ENCODE peak calls at places on chromosomes 11 and 22, in seven cellular contexts. One of them, this sample, is unnamed.

GRCh38 chr11:126817096-126817495 is 183.5 kb downstream of the KIRREL3 start:
- DNase-seq in tibial artery: no peak
- DNase-seq in pancreas: no peak
- DNase-seq in A673: no peak
- DNase-seq in heart left ventricle: no peak
- DNase-seq in tibial nerve: no peak
- DNase-seq in body of pancreas: no peak
- DNase-seq in this sample: no peak

GRCh38 chr22:18048441-18048898 is 24.1 kb upstream of the MICAL3 start:
- DNase-seq in tibial artery: no peak
- DNase-seq in pancreas: no peak
- DNase-seq in A673: no peak
- DNase-seq in heart left ventricle: no peak
- DNase-seq in tibial nerve: no peak
- DNase-seq in body of pancreas: no peak
- DNase-seq in this sample: no peak

GRCh38 chr11:126431401-126432064 is 76.0 kb downstream of the ST3GAL4 start:
- DNase-seq in tibial artery: peak; percentile 78
- DNase-seq in pancreas: no peak
- DNase-seq in A673: no peak
- DNase-seq in heart left ventricle: peak; percentile 82
- DNase-seq in tibial nerve: no peak
- DNase-seq in body of pancreas: peak; percentile 44
- DNase-seq in this sample: no peak

GRCh38 chr11:35526370-35526792 is 965 bp upstream of the PAMR1 start:
- DNase-seq in tibial artery: no peak
- DNase-seq in pancreas: no peak
- DNase-seq in A673: peak; percentile 62
- DNase-seq in heart left ventricle: no peak
- DNase-seq in tibial nerve: no peak
- DNase-seq in body of pancreas: no peak
- DNase-seq in this sample: no peak

GRCh38 chr22:17570851-17571631 is 7.7 kb downstream of the SLC25A18 start:
- DNase-seq in tibial artery: peak; percentile 78
- DNase-seq in pancreas: peak; percentile 40
- DNase-seq in A673: peak; percentile 67
- DNase-seq in heart left ventricle: peak; percentile 83
- DNase-seq in tibial nerve: peak; percentile 33
- DNase-seq in body of pancreas: peak; percentile 71
- DNase-seq in this sample: peak; percentile 75

GRCh38 chr11:124482362-124483147 is 37.1 kb upstream of the OR8B8 start:
- DNase-seq in tibial artery: no peak
- DNase-seq in pancreas: no peak
- DNase-seq in A673: peak; percentile 82
- DNase-seq in heart left ventricle: no peak
- DNase-seq in tibial nerve: no peak
- DNase-seq in body of pancreas: no peak
- DNase-seq in this sample: no peak

GRCh38 chr11:118605116-118605867 is 2.1 kb upstream of the PHLDB1 start:
- DNase-seq in tibial artery: peak; percentile 88
- DNase-seq in pancreas: no peak
- DNase-seq in A673: peak; percentile 95
- DNase-seq in heart left ventricle: peak; percentile 88
- DNase-seq in tibial nerve: peak; percentile 75
- DNase-seq in body of pancreas: peak; percentile 66
- DNase-seq in this sample: no peak

GRCh38 chr11:350723-351255 is 18.5 kb upstream of the B4GALNT4 start:
- DNase-seq in tibial artery: no peak
- DNase-seq in pancreas: no peak
- DNase-seq in A673: no peak
- DNase-seq in heart left ventricle: no peak
- DNase-seq in tibial nerve: no peak
- DNase-seq in body of pancreas: no peak
- DNase-seq in this sample: no peak

GRCh38 chr11:96272542-96273306 is 70.3 kb downstream of the MAML2 start:
- DNase-seq in tibial artery: no peak
- DNase-seq in pancreas: peak; percentile 53
- DNase-seq in A673: peak; percentile 66
- DNase-seq in heart left ventricle: no peak
- DNase-seq in tibial nerve: no peak
- DNase-seq in body of pancreas: peak; percentile 63
- DNase-seq in this sample: no peak

GRCh38 chr11:121500275-121500674 is 47.5 kb upstream of the SORL1-AS1 start:
- DNase-seq in tibial artery: no peak
- DNase-seq in pancreas: no peak
- DNase-seq in A673: no peak
- DNase-seq in heart left ventricle: no peak
- DNase-seq in tibial nerve: no peak
- DNase-seq in body of pancreas: no peak
- DNase-seq in this sample: no peak

DNA sequence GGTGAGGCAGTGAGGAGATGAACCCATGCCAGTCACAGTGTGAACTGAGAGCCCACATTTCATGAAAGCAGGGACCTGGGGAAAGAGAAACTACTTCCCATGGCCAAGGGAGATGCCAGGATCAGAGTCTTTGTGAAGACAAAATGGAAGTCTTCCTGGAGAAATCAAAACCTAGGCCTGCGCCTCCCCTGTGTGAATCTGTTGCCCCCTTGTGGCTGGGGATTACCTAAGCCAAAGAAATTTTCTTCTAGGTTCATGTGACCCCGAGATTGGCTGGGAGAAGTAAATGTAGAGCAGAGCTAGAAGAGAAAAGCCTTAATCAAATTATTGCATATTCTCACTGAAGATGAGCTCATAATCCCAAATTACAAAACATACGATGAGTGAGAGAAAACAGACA is 1075.3 kb downstream of the TBC1D22A start:
- DNase-seq in tibial artery: no peak
- DNase-seq in pancreas: peak; percentile 21
- DNase-seq in A673: peak; percentile 45
- DNase-seq in heart left ventricle: no peak
- DNase-seq in tibial nerve: no peak
- DNase-seq in body of pancreas: peak; percentile 14
- DNase-seq in this sample: no peak
- TF ChIP-seq CTCF in tibial artery: no peak
- TF ChIP-seq CTCF in pancreas: no peak
- TF ChIP-seq CTCF in A673: peak; percentile 60
- TF ChIP-seq CTCF in heart left ventricle: peak; percentile 7
- TF ChIP-seq CTCF in tibial nerve: no peak
- TF ChIP-seq CTCF in body of pancreas: peak; percentile 28
- TF ChIP-seq CTCF in this sample: peak; percentile 13

GRCh38 chr11:13260963-13261599 is 16.5 kb upstream of the BMAL1 start:
- DNase-seq in tibial artery: peak; percentile 33
- DNase-seq in pancreas: no peak
- DNase-seq in A673: no peak
- DNase-seq in heart left ventricle: peak; percentile 40
- DNase-seq in tibial nerve: no peak
- DNase-seq in body of pancreas: peak; percentile 18
- DNase-seq in this sample: no peak
- H3K27ac ChIP-seq in tibial artery: peak overlapping the region; percentile 61
- H3K27ac ChIP-seq in pancreas: no peak overlapping the region
- H3K27ac ChIP-seq in A673: no peak overlapping the region
- H3K27ac ChIP-seq in heart left ventricle: peak overlapping the region; percentile 75
- H3K27ac ChIP-seq in tibial nerve: peak overlapping the region; percentile 90
- H3K27ac ChIP-seq in body of pancreas: no peak overlapping the region
- H3K27ac ChIP-seq in this sample: no peak overlapping the region

DNA sequence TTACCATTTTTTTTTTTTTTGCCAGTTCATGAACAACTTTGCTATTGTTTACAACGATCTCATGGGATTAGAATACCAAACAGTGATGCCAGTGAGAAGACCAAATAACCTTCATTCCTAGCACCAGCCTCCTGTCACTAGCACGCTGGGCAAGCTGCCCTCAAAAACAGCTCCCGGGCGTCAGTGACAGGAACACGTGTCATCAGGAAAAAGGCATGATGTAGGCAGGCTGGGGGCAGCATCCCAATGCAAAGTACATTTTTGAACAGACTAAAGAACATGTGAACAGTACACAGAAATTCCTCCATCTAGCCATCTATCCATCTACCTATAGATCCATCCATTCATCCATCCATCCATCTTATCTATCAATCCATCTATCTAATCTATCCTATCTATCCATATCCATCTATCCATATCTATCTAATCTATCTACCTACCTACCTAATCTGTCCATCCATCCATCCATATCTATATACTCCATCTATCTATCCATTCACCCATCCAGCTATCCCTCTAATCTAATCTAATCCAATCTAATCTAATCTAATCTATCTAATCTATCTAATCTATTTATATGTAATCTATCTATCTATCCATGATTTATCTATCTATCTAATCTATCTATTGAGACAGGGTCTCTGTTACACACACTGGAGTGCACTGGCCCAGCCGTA is 378.5 kb downstream of the SHANK2 start:
- DNase-seq in tibial artery: no peak
- DNase-seq in pancreas: no peak
- DNase-seq in A673: no peak
- DNase-seq in heart left ventricle: no peak
- DNase-seq in tibial nerve: no peak
- DNase-seq in body of pancreas: no peak
- DNase-seq in this sample: no peak
- H3K4me3 ChIP-seq in tibial artery: no peak overlapping the region
- H3K4me3 ChIP-seq in pancreas: no peak overlapping the region
- H3K4me3 ChIP-seq in A673: no peak overlapping the region
- H3K4me3 ChIP-seq in heart left ventricle: no peak overlapping the region
- H3K4me3 ChIP-seq in tibial nerve: no peak overlapping the region
- H3K4me3 ChIP-seq in body of pancreas: no peak overlapping the region
- H3K4me3 ChIP-seq in this sample: no peak overlapping the region

DNA sequence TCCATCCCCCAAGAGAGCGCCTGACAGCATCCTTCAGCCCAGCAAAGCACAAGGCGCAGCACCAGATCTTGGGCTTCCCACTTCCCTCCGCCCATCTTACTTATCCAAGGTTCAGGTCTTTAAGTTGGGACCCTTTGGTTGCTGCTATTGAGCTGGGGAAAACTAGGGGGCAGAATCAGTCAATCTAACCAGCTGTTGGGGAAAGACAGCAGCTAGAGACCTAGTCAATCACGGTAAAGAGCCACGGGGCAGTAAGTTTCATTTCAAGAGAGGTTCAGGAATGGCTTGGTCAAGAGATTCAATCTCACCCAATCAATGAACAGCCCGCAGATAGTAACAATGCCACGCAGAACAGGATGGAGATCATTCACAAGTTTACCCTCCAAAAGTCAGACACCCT is 1.7 kb downstream of the ABTB2 start:
- DNase-seq in tibial artery: no peak
- DNase-seq in pancreas: no peak
- DNase-seq in A673: peak; percentile 76
- DNase-seq in heart left ventricle: no peak
- DNase-seq in tibial nerve: no peak
- DNase-seq in body of pancreas: no peak
- DNase-seq in this sample: no peak
- TF ChIP-seq CTCF in tibial artery: no peak
- TF ChIP-seq CTCF in pancreas: no peak
- TF ChIP-seq CTCF in A673: peak; percentile 66
- TF ChIP-seq CTCF in heart left ventricle: no peak
- TF ChIP-seq CTCF in tibial nerve: no peak
- TF ChIP-seq CTCF in body of pancreas: no peak
- TF ChIP-seq CTCF in this sample: no peak

DNA sequence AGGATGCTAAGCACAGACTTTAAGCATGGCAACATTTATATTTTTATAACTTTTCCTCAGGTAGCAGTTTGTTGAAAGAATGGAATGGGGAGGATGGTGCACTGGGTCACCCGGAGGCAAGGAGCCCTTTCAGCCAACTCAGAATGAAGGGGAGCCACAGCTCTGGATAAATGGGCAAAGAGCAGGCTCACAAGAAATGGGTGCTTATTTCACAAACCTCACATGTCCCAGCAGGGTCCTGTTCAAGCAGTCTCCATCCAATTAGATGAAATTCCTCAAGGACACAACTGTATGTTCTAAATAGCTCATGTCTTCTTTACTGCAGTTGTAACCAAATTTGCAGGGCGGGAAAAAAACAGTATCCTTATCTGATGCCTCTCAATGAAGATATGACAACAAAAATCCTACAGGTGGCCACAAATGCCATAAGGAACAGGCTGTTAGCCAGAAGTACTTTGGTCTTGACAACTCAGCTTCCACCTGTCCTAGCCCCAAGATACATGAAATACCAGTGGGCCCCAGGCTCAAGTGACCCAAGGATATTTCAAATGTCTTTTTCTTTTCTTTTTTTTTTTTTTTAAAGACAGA is 48.2 kb downstream of the MAPK1 start:
- DNase-seq in tibial artery: no peak
- DNase-seq in pancreas: no peak
- DNase-seq in A673: no peak
- DNase-seq in heart left ventricle: no peak
- DNase-seq in tibial nerve: no peak
- DNase-seq in body of pancreas: no peak
- DNase-seq in this sample: no peak
- H3K27ac ChIP-seq in tibial artery: no peak overlapping the region
- H3K27ac ChIP-seq in pancreas: no peak overlapping the region
- H3K27ac ChIP-seq in A673: no peak overlapping the region
- H3K27ac ChIP-seq in heart left ventricle: no peak overlapping the region
- H3K27ac ChIP-seq in tibial nerve: peak overlapping the region; percentile 3
- H3K27ac ChIP-seq in body of pancreas: no peak overlapping the region
- H3K27ac ChIP-seq in this sample: no peak overlapping the region

GRCh38 chr22:45455621-45456020 is 42.1 kb downstream of the RIBC2 start:
- DNase-seq in tibial artery: no peak
- DNase-seq in pancreas: no peak
- DNase-seq in A673: no peak
- DNase-seq in heart left ventricle: no peak
- DNase-seq in tibial nerve: no peak
- DNase-seq in body of pancreas: no peak
- DNase-seq in this sample: no peak

GRCh38 chr22:45453764-45454163 is 40.3 kb downstream of the RIBC2 start:
- DNase-seq in tibial artery: no peak
- DNase-seq in pancreas: no peak
- DNase-seq in A673: no peak
- DNase-seq in heart left ventricle: no peak
- DNase-seq in tibial nerve: no peak
- DNase-seq in body of pancreas: no peak
- DNase-seq in this sample: no peak

GRCh38 chr22:45456811-45457210 is 43.3 kb downstream of the RIBC2 start:
- DNase-seq in tibial artery: no peak
- DNase-seq in pancreas: no peak
- DNase-seq in A673: no peak
- DNase-seq in heart left ventricle: no peak
- DNase-seq in tibial nerve: no peak
- DNase-seq in body of pancreas: no peak
- DNase-seq in this sample: no peak

GRCh38 chr22:45454260-45454659 is 40.8 kb downstream of the RIBC2 start:
- DNase-seq in tibial artery: no peak
- DNase-seq in pancreas: no peak
- DNase-seq in A673: no peak
- DNase-seq in heart left ventricle: no peak
- DNase-seq in tibial nerve: no peak
- DNase-seq in body of pancreas: no peak
- DNase-seq in this sample: no peak

DNA sequence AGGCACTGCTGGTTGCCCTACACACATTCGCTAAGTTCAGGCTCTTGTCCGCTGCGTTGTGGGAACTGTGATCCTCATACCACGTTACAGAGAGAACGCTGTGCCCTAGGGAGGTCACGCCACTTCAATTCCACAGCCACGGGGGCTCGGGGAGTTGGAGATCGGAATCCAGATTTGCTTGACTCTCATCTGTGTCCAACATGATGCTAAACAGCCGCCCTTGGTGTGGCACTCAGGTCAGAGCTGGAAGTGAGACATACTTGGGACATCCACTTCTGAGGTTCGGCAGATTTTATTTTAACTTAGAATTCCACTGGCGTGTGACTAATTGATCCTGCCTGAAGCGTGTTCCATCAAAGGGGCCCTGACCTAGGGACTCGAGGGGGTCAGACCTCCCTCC is 41.7 kb downstream of the RIBC2 start:
- DNase-seq in tibial artery: no peak
- DNase-seq in pancreas: no peak
- DNase-seq in A673: no peak
- DNase-seq in heart left ventricle: no peak
- DNase-seq in tibial nerve: no peak
- DNase-seq in body of pancreas: no peak
- DNase-seq in this sample: no peak
- H3K4me3 ChIP-seq in tibial artery: no peak overlapping the region
- H3K4me3 ChIP-seq in pancreas: no peak overlapping the region
- H3K4me3 ChIP-seq in A673: no peak overlapping the region
- H3K4me3 ChIP-seq in heart left ventricle: no peak overlapping the region
- H3K4me3 ChIP-seq in tibial nerve: no peak overlapping the region
- H3K4me3 ChIP-seq in body of pancreas: no peak overlapping the region
- H3K4me3 ChIP-seq in this sample: no peak overlapping the region